ENCODE peak calls at places on chromosome X, in nine cellular contexts. P, Y, Q, C, O, J, S, I and D are unnamed samples.

GRCh38 chrX:135194684-135195083 is 23.5 kb upstream of the CT55 start:
- DNase-seq in O (no peak), Y (no peak), I (no peak), C (peak; percentile 14), Q (no peak), J (no peak), P (no peak), S (no peak), D (no peak)

GRCh38 chrX:68829594-68830485 is 1.0 kb downstream of the EFNB1 start:
- DNase-seq in S (no peak), Q (no peak), J (no peak), P (peak; percentile 12), O (no peak), I (no peak), Y (no peak), C (peak; percentile 29), D (peak; percentile 31)

GRCh38 chrX:130093271-130093670 is 17.0 kb downstream of the ELF4 start:
- DNase-seq in P (no peak), I (no peak), Q (no peak), S (no peak), J (no peak), Y (no peak), C (no peak), O (no peak), D (no peak)

GRCh38 chrX:22389544-22390243 is 117.0 kb downstream of the CBLL2 start:
- DNase-seq in C (no peak), P (no peak), J (no peak), S (no peak), I (peak; percentile 85), O (no peak), Q (no peak), Y (no peak), D (no peak)

GRCh38 chrX:19270727-19271126 is 73.0 kb upstream of the PDHA1 start:
- DNase-seq in Y (no peak), S (no peak), I (no peak), P (no peak), J (no peak), C (no peak), O (no peak), Q (no peak), D (no peak)

GRCh38 chrX:21047034-21047455 is 327.2 kb upstream of the CNKSR2 start:
- DNase-seq in P (no peak), Q (no peak), O (no peak), Y (no peak), I (no peak), J (no peak), S (no peak), C (no peak), D (no peak)

GRCh38 chrX:15946783-15947550 is 92.4 kb upstream of the AP1S2 start:
- DNase-seq in I (peak; percentile 92), J (no peak), P (no peak), Y (peak; percentile 46), O (no peak), C (no peak), S (no peak), Q (no peak), D (no peak)

GRCh38 chrX:150984164-150984824 is 1.2 kb downstream of the HMGB3 start:
- DNase-seq in Y (no peak), J (no peak), S (peak; percentile 7), O (no peak), Q (no peak), I (no peak), C (peak; percentile 33), P (no peak), D (no peak)

GRCh38 chrX:1591863-1592127 is 391 bp downstream of the AKAP17A start:
- DNase-seq in C (no peak), P (no peak), I (no peak), J (no peak), S (no peak), O (no peak), Q (no peak), Y (no peak), D (no peak)

GRCh38 chrX:56792270-56793111 is 63.4 kb downstream of the NBDY start:
- DNase-seq in O (no peak), C (no peak), J (no peak), P (no peak), I (no peak), Q (no peak), Y (no peak), S (no peak), D (no peak)

GRCh38 chrX:124501566-124501965 is 155.2 kb downstream of the SH2D1A start:
- DNase-seq in Y (no peak), C (no peak), I (no peak), P (no peak), Q (no peak), O (no peak), S (no peak), J (no peak), D (no peak)

GRCh38 chrX:29143356-29143755 is 556.1 kb downstream of the IL1RAPL1 start:
- DNase-seq in Q (no peak), I (no peak), C (no peak), P (no peak), J (no peak), Y (no peak), O (no peak), S (no peak), D (no peak)

GRCh38 chrX:154785711-154786110 is 19.6 kb downstream of the MPP1 start:
- DNase-seq in Q (no peak), S (no peak), J (no peak), Y (no peak), O (no peak), C (no peak), I (no peak), P (no peak), D (no peak)

GRCh38 chrX:23374291-23374690 is 39.6 kb downstream of the PTCHD1 start:
- DNase-seq in O (no peak), C (no peak), Q (no peak), S (no peak), I (peak; percentile 6), Y (no peak), J (no peak), P (no peak), D (no peak)

GRCh38 chrX:39551748-39552147 is 546.0 kb downstream of the BCOR start:
- DNase-seq in Q (no peak), I (no peak), J (no peak), P (no peak), S (no peak), C (no peak), Y (no peak), O (no peak), D (no peak)

GRCh38 chrX:78573630-78574029 is 85.5 kb downstream of the RTL3 start:
- DNase-seq in I (no peak), J (no peak), C (no peak), Q (no peak), P (no peak), O (no peak), S (no peak), Y (no peak), D (no peak)

GRCh38 chrX:3581609-3582108 is 131.8 kb downstream of the PRKX start:
- DNase-seq in Y (no peak), C (no peak), P (no peak), O (no peak), J (no peak), S (no peak), I (no peak), Q (no peak), D (no peak)

GRCh38 chrX:143664302-143664701 is 28.4 kb upstream of the SLITRK4 start:
- DNase-seq in P (no peak), C (peak; percentile 24), O (no peak), J (no peak), Q (no peak), Y (no peak), I (no peak), S (no peak), D (peak; percentile 39)

GRCh38 chrX:130393451-130394074 is 8.1 kb upstream of the GPR119 start:
- DNase-seq in P (peak; percentile 7), Q (no peak), Y (peak; percentile 1), O (peak; percentile 20), S (no peak), J (no peak), I (peak; percentile 28), C (peak; percentile 40), D (peak; percentile 76)

GRCh38 chrX:51395807-51396728 is 63.4 kb downstream of the NUDT10 start:
- DNase-seq in Q (peak; percentile 75), I (no peak), J (no peak), P (peak; percentile 59), O (no peak), Y (no peak), C (peak; percentile 8), S (peak; percentile 40), D (no peak)

GRCh38 chrX:10615931-10616780 is 4.2 kb downstream of the MID1 start:
- DNase-seq in Q (no peak), Y (peak; percentile 2), I (no peak), J (no peak), O (peak; percentile 26), C (peak; percentile 32), S (peak; percentile 23), P (no peak), D (peak; percentile 50)

GRCh38 chrX:150365953-150366911 is 3.1 kb downstream of the MAMLD1 start:
- DNase-seq in O (no peak), I (peak; percentile 23), S (peak; percentile 7), Q (no peak), J (no peak), P (no peak), C (no peak), Y (no peak), D (no peak)

GRCh38 chrX:74784629-74785028 is 140.6 kb downstream of the NEXMIF start:
- DNase-seq in C (no peak), J (no peak), I (no peak), Y (no peak), O (no peak), S (no peak), Q (no peak), P (no peak), D (no peak)

GRCh38 chrX:37646254-37646653 is 39.3 kb upstream of the XK start:
- DNase-seq in P (no peak), Q (no peak), C (no peak), S (no peak), O (no peak), I (no peak), Y (no peak), J (no peak), D (peak; percentile 5)

GRCh38 chrX:103157511-103158316 is 57.2 kb upstream of the BEX4 start:
- DNase-seq in P (peak; percentile 6), I (peak; percentile 22), Y (no peak), Q (no peak), J (no peak), C (peak; percentile 23), O (no peak), S (no peak), D (peak; percentile 66)

GRCh38 chrX:39688576-39689373 is 409.0 kb downstream of the BCOR start:
- DNase-seq in I (peak; percentile 35), Q (no peak), O (peak; percentile 45), C (peak; percentile 59), S (no peak), P (peak; percentile 6), Y (no peak), J (no peak), D (peak; percentile 48)

GRCh38 chrX:153573999-153574398 is 24.9 kb downstream of the CCNQ start:
- DNase-seq in Q (no peak), J (peak; percentile 42), C (peak; percentile 45), P (peak; percentile 8), Y (no peak), I (no peak), S (peak; percentile 23), O (no peak), D (peak; percentile 40)

GRCh38 chrX:50770702-50771101 is 43.3 kb downstream of the SHROOM4 start:
- DNase-seq in C (no peak), I (peak; percentile 5), Y (no peak), Q (no peak), O (no peak), P (no peak), S (no peak), J (no peak), D (peak; percentile 89)

GRCh38 chrX:134631404-134632346 is 26.6 kb downstream of the PLAC1 start:
- DNase-seq in P (no peak), Q (no peak), C (no peak), O (no peak), I (no peak), Y (no peak), S (no peak), J (no peak), D (no peak)

GRCh38 chrX:724256-724655 is 93.7 kb downstream of the SHOX start:
- DNase-seq in P (no peak), I (no peak), O (no peak), Q (no peak), C (peak; percentile 23), Y (no peak), J (no peak), S (no peak), D (no peak)

GRCh38 chrX:28303486-28303885 is 283.8 kb upstream of the IL1RAPL1 start:
- DNase-seq in I (no peak), J (no peak), C (no peak), O (no peak), P (no peak), Y (no peak), Q (no peak), S (no peak), D (no peak)